ENCODE peak calls at places on chromosome 9, in seven cellular contexts. N is psoas muscle, J is lower lobe of right lung, R is body of pancreas, F is A673, P is hepatocyte, E is brain microvascular endothelial cell. Z is an unnamed sample.

GRCh38 chr9:6024035-6024554 is 8.7 kb upstream of the RANBP6 start:
- DNase-seq in N (no peak), J (no peak), R (peak), F (peak), P (peak), E (no peak), Z (no peak)

GRCh38 chr9:114308361-114308950 is 14.4 kb upstream of the ORM1 start:
- DNase-seq in N (no peak), J (no peak), R (peak), F (no peak), P (no peak), E (no peak), Z (no peak)

GRCh38 chr9:5085993-5086392 is 99.4 kb downstream of the INSL6 start:
- DNase-seq in N (no peak), J (no peak), R (no peak), F (no peak), P (no peak), E (no peak), Z (no peak)

GRCh38 chr9:75488082-75488713 is 399.9 kb downstream of the OSTF1 start:
- DNase-seq in N (no peak), J (peak), R (no peak), F (no peak), P (no peak), E (no peak), Z (no peak)

GRCh38 chr9:15834541-15834940 is 281.7 kb downstream of the CCDC171 start:
- DNase-seq in N (no peak), J (no peak), R (peak), F (peak), P (peak), E (peak), Z (no peak)

GRCh38 chr9:121748080-121748479 is 96.6 kb downstream of the DAB2IP start:
- DNase-seq in N (no peak), J (no peak), R (no peak), F (no peak), P (no peak), E (peak), Z (no peak)

GRCh38 chr9:35179347-35180271 is 17.8 kb downstream of the UNC13B start:
- DNase-seq in N (no peak), J (no peak), R (no peak), F (no peak), P (no peak), E (no peak), Z (no peak)

GRCh38 chr9:87223397-87224246 is 274.0 kb upstream of the DAPK1 start:
- DNase-seq in N (peak), J (no peak), R (no peak), F (no peak), P (no peak), E (peak), Z (no peak)

GRCh38 chr9:131122158-131122557 is 3.2 kb upstream of the NUP214 start:
- DNase-seq in N (no peak), J (no peak), R (no peak), F (no peak), P (no peak), E (no peak), Z (no peak)

GRCh38 chr9:129382281-129383004 is 204.4 kb upstream of the IER5L start:
- DNase-seq in N (no peak), J (no peak), R (no peak), F (no peak), P (no peak), E (no peak), Z (no peak)

GRCh38 chr9:18890372-18890771 is 142.6 kb downstream of the SAXO1 start:
- DNase-seq in N (no peak), J (no peak), R (no peak), F (no peak), P (no peak), E (peak), Z (peak)

GRCh38 chr9:113588242-113588810 is 124.8 kb downstream of the RGS3 start:
- DNase-seq in N (no peak), J (peak), R (no peak), F (no peak), P (no peak), E (no peak), Z (no peak)

GRCh38 chr9:33438926-33439511 is 8.4 kb downstream of the AQP3 start:
- DNase-seq in N (no peak), J (no peak), R (no peak), F (no peak), P (no peak), E (no peak), Z (no peak)

GRCh38 chr9:129469188-129469987 is 151.5 kb downstream of the C9orf50 start:
- DNase-seq in N (no peak), J (no peak), R (no peak), F (no peak), P (no peak), E (no peak), Z (no peak)

GRCh38 chr9:13568851-13569618 is 289.5 kb upstream of the MPDZ start:
- DNase-seq in N (peak), J (no peak), R (no peak), F (no peak), P (peak), E (no peak), Z (no peak)

GRCh38 chr9:131578778-131579504 is 33.6 kb downstream of the PRRT1B start:
- DNase-seq in N (no peak), J (no peak), R (peak), F (no peak), P (no peak), E (no peak), Z (no peak)

GRCh38 chr9:100303812-100304211 is 48.9 kb downstream of the TEX10 start:
- DNase-seq in N (no peak), J (no peak), R (no peak), F (no peak), P (no peak), E (peak), Z (no peak)

GRCh38 chr9:81671880-81672280 is 17.5 kb downstream of the TLE1 start:
- DNase-seq in N (peak), J (peak), R (peak), F (no peak), P (peak), E (no peak), Z (no peak)

DNA sequence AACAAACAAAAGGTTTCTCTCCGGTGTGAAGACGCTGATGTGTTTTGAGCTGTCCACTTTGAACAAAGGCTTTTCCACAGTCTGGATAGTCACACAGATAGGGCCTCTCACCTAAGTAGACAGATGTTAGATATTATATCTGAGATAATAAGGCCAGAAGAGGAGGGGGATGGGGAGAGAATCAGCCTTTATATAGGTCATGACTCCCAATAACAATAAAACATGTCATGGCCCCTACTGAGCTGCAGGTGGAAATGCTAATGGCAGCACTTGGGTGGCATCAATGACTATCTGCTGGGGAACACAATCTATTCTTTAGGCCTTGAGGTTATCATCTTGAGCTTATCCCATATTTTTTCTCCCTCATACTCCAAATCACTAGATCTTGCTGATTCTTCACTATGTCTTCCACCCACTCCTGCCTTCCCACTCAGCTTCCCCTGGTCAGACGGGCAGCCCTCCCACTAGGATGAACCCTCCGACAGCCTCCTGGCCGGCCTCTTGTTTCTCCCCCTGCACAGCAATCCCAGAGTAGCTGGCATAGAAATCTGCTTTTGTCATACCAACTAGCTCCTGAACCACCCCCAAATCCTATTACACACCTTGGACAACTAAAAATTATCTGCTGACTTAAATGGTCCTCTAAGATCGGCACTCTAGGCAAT is 11.5 kb upstream of the SLC35D2 start:
- DNase-seq in N (no peak), J (no peak), R (no peak), F (no peak), P (no peak), E (no peak), Z (no peak)
- H3K27ac ChIP-seq in N (no peak), J (no peak), R (no peak), F (no peak), P (no peak), E (no peak), Z (no peak)

GRCh38 chr9:86079421-86080111 is 19.8 kb downstream of the GOLM1 start:
- DNase-seq in N (no peak), J (no peak), R (no peak), F (peak), P (no peak), E (no peak), Z (peak)
- TF ChIP-seq CTCF in N (no peak), J (no peak), R (no peak), F (no peak), P (no peak), E (no peak), Z (no peak)

DNA sequence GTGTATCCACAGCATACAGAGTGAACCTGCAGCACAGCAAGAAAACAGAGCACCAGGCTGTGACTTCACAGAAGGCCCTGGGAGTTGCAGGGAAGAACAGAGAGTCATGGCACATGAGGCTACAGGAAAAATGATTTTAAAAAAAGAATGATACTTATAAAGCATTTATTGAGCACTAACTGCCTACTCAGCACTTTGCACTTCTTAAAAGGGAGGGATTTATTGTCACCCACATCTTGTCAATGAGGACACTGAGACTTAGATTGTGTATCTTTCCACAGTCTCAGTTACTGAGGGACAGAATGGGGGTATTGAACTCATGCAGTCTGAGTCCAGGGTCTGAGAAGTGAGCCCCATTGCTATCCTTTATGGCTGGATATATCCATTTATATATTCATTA is 244.6 kb upstream of the TRIM32 start:
- DNase-seq in N (no peak), J (no peak), R (no peak), F (no peak), P (no peak), E (no peak), Z (no peak)
- H3K27ac ChIP-seq in N (no peak), J (no peak), R (no peak), F (no peak), P (no peak), E (no peak), Z (no peak)

GRCh38 chr9:128149951-128150593 is 819 bp downstream of the LCN2 start:
- DNase-seq in N (no peak), J (peak), R (no peak), F (no peak), P (no peak), E (no peak), Z (no peak)

GRCh38 chr9:128149001-128149701 is at the start of gene LCN2:
- DNase-seq in N (no peak), J (peak), R (peak), F (no peak), P (no peak), E (no peak), Z (peak)

GRCh38 chr9:128152133-128152780 is 3.0 kb downstream of the LCN2 start:
- DNase-seq in N (no peak), J (no peak), R (no peak), F (no peak), P (no peak), E (no peak), Z (no peak)

GRCh38 chr9:128151343-128152132 is 2.3 kb downstream of the LCN2 start:
- DNase-seq in N (no peak), J (peak), R (no peak), F (no peak), P (peak), E (no peak), Z (no peak)

DNA sequence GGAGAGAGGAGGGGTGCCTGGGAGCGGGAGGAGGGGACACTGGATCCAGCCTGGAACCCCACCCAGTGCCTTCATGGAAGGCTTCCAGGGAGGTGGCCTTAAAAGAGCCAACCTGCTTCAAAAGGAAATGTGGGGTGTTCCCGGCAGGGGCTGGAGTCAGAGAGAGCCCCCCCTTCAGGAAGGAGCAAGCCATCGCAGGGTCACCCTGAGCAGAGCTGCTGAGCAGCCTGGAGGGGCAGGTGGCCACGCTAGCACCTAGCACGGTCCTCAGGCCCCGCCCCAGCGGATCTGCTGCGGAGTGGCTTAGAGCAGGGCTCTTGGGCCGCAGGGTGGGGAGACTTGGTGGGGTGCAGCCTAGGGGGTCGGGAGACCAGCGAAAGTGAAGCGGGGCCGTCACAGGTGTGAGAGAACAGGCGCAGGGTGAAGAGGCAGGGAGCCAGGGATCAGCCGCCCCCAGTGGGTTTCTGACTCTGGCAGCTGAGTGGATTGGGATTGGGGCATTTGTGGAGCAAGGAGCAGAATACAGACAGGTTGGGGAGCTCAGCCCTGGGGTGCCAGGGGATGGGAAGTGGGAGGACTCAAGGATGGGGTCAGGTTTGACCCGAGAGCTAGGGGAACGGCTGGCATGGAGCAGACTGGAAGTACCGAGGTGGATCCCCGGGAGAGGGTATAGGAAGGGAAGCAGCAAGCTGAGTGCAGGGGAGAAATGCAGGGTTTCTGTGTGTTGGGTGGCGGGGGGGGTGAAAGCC is 1.5 kb downstream of the LCN2 start:
- DNase-seq in N (no peak), J (peak), R (no peak), F (no peak), P (no peak), E (no peak), Z (no peak)
- TF ChIP-seq CTCF in N (no peak), J (no peak), R (no peak), F (peak), P (no peak), E (peak), Z (no peak)

DNA sequence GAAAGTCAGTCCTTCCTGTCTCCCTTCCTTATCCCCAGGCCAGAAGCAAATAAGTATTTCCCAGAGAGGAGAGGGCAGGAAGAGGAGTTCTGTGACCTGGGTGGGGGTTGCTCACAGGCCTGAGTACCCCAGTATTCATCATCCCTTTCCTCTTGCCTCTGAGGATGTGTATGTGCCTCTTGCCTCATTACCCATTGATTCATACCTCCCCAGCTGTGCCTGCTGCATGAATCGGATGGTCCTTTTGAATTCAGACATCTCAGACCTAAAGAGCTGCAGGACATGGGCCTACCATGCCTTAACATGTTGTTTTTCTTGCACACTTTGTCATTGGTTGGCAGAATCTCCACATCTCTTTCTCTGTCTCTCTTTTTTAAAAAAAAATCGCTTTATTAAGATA is 112.8 kb upstream of the SHB start:
- DNase-seq in N (no peak), J (no peak), R (no peak), F (no peak), P (no peak), E (no peak), Z (no peak)
- H3K27ac ChIP-seq in N (no peak), J (no peak), R (peak), F (no peak), P (no peak), E (no peak), Z (no peak)

GRCh38 chr9:27157736-27158135 is 48.7 kb downstream of the TEK start:
- DNase-seq in N (no peak), J (no peak), R (no peak), F (no peak), P (no peak), E (no peak), Z (no peak)
- TF ChIP-seq CTCF in N (no peak), J (no peak), R (no peak), F (no peak), P (no peak), E (no peak), Z (no peak)

GRCh38 chr9:110370316-110370715 is 32.7 kb upstream of the TXNDC8 start:
- DNase-seq in N (no peak), J (no peak), R (no peak), F (peak), P (no peak), E (no peak), Z (peak)
- H3K27ac ChIP-seq in N (no peak), J (no peak), R (no peak), F (no peak), P (no peak), E (no peak), Z (no peak)

DNA sequence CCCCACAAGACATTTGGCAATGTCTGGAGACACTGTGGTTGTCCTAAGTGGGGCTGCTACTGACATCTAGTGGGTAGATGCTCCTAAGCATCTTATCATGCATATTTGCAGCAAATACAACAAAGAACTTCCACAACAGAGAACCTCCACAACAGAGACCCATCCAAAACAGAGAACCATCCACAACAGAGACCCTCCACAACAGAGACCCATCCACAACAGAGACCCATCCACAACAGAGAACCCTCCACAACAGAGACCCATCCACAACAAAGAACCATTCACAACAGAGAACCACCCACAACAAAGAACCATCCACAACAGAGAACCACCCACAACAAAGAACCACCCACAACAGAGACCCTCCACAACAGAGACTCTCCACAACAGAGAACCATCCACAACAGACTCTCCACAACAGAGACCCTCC is 32.8 kb downstream of the ARPC5L start:
- DNase-seq in N (no peak), J (no peak), R (no peak), F (peak), P (peak), E (peak), Z (peak)
- TF ChIP-seq CTCF in N (no peak), J (peak), R (no peak), F (peak), P (peak), E (peak), Z (peak)